ENCODE peak calls at places on chromosomes 1 and 21, in ten cellular contexts. K, S, M, C, R, P, H, G, L and N are unnamed samples.

GRCh38 chr1:22437573-22437972 is 14.1 kb upstream of the ZBTB40 start:
- DNase-seq in K (no peak), S (no peak), M (no peak), C (no peak), R (no peak), P (no peak), H (no peak), G (no peak), L (no peak), N (no peak)

GRCh38 chr1:1199961-1200875 is 6.2 kb downstream of the TNFRSF18 start:
- DNase-seq in K (no peak), S (peak; percentile 37), M (no peak), C (no peak), R (peak; percentile 7), P (no peak), H (peak; percentile 8), G (no peak), L (no peak), N (no peak)

GRCh38 chr1:47442844-47443529 is 5.1 kb downstream of the FOXD2 start:
- DNase-seq in K (no peak), S (no peak), M (no peak), C (no peak), R (no peak), P (no peak), H (no peak), G (no peak), L (no peak), N (no peak)

GRCh38 chr1:107525961-107526360 is 385.1 kb downstream of the NTNG1 start:
- DNase-seq in K (no peak), S (no peak), M (no peak), C (no peak), R (no peak), P (no peak), H (no peak), G (no peak), L (no peak), N (no peak)

GRCh38 chr1:28895896-28896608 is 18.3 kb upstream of the EPB41 start:
- DNase-seq in K (no peak), S (no peak), M (no peak), C (no peak), R (no peak), P (no peak), H (no peak), G (no peak), L (no peak), N (no peak)

GRCh38 chr1:221765527-221765926 is 23.6 kb upstream of the DUSP10 start:
- DNase-seq in K (no peak), S (no peak), M (no peak), C (no peak), R (no peak), P (no peak), H (no peak), G (no peak), L (no peak), N (no peak)

GRCh38 chr21:44013380-44014088 is 1.4 kb downstream of the TRAPPC10 start:
- DNase-seq in K (no peak), S (no peak), M (no peak), C (no peak), R (no peak), P (no peak), H (peak; percentile 47), G (peak; percentile 41), L (no peak), N (peak; percentile 33)

GRCh38 chr1:240608707-240609106 is 3.2 kb downstream of the GREM2 start:
- DNase-seq in K (peak; percentile 48), S (no peak), M (no peak), C (no peak), R (no peak), P (no peak), H (no peak), G (no peak), L (no peak), N (no peak)

DNA sequence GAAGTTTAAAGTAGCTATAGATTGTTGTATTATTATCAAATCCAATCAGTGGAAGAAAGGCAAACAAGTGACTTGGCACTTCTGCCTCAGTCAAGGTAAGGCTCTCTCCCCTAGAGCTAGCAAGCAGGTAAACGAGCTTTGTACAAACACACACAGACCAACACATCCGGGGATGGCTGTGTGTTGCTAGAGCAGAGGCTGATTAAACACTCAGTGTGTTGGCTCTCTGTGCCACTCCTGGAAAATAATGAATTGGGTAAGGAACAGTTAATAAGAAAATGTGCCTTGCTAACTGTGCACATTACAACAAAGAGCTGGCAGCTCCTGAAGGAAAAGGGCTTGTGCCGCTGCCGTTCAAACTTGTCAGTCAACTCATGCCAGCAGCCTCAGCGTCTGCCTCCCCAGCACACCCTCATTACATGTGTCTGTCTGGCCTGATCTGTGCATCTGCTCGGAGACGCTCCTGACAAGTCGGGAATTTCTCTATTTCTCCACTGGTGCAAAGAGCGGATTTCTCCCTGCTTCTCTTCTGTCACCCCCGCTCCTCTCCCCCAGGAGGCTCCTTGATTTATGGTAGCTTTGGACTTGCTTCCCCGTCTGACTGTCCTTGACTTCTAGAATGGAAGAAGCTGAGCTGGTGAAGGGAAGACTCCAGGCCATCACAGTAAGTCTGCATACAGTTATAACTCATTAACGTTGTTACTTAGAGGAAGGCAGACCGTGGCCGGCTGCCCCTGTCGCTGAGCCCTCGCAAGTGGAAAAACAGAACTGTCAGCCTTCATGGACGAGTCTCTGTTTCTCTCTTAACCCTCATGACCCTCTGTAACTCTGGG is at the start of gene PALMD:
- DNase-seq in K (peak; percentile 47), S (peak; percentile 72), M (no peak), C (peak; percentile 36), R (peak; percentile 48), P (peak; percentile 62), H (no peak), G (peak; percentile 17), L (peak; percentile 17), N (no peak)
- H3K4me3 ChIP-seq in K (no peak within 1 kb of the TSS), S (peak within 1 kb of the TSS; percentile 58), M (no peak within 1 kb of the TSS), C (peak within 1 kb of the TSS; percentile 57), R (peak within 1 kb of the TSS; percentile 75), P (peak within 1 kb of the TSS; percentile 49), H (no peak within 1 kb of the TSS), G (peak within 1 kb of the TSS; percentile 22), L (peak within 1 kb of the TSS; percentile 27), N (no peak within 1 kb of the TSS)

GRCh38 chr1:10171105-10171767 is 39.1 kb upstream of the KIF1B start:
- DNase-seq in K (no peak), S (no peak), M (no peak), C (no peak), R (no peak), P (no peak), H (no peak), G (no peak), L (no peak), N (no peak)

GRCh38 chr1:10170362-10170665 is 40.1 kb upstream of the KIF1B start:
- DNase-seq in K (no peak), S (no peak), M (no peak), C (no peak), R (no peak), P (no peak), H (no peak), G (no peak), L (peak; percentile 10), N (no peak)

GRCh38 chr1:10173582-10173981 is 36.8 kb upstream of the KIF1B start:
- DNase-seq in K (no peak), S (no peak), M (no peak), C (no peak), R (no peak), P (no peak), H (no peak), G (no peak), L (no peak), N (no peak)

GRCh38 chr1:10168912-10169514 is 41.4 kb upstream of the KIF1B start:
- DNase-seq in K (no peak), S (no peak), M (no peak), C (no peak), R (no peak), P (no peak), H (no peak), G (no peak), L (no peak), N (no peak)

DNA sequence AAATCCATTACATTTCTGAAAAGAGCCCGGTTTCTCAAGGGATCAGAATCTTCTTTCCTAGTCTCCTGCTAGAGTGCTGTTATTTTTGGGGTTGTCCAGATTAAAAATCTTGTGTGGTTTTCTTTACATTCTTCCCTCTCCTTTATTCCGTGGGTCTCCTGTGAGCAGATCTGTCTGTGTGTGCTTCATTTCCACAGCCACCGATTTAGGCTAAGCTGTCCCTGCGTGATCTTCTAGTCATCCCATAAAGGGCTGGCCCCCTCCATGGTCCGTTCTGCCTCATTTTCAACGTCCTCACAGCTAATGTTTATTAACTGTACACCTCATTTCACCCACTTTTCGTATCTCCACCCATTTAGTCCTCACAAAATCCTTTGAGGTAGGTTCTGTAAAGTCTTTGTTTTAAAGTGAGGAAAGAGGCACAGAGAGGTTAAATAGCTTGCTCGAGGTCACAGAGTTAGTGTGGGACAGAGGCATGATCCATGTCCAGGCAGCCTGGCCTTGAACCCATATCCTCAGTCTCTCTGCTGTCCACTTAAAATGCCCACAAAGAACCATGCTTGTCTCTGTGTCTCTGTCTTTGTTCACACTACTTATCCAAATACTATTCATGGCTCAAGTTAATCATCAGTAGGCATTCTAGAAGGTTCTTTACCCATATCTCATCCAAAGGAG is 38.2 kb upstream of the KIF1B start:
- DNase-seq in K (no peak), S (no peak), M (no peak), C (no peak), R (no peak), P (no peak), H (no peak), G (no peak), L (no peak), N (no peak)
- H3K4me1 ChIP-seq in K (peaks cover 6% of the 10 kb centered on the region), S (no peaks in the 10 kb centered on the region), M (no peaks in the 10 kb centered on the region), C (no peaks in the 10 kb centered on the region), R (no peaks in the 10 kb centered on the region), P (no peaks in the 10 kb centered on the region), H (peaks cover 7% of the 10 kb centered on the region), G (no peaks in the 10 kb centered on the region), L (no peaks in the 10 kb centered on the region), N (no peaks in the 10 kb centered on the region)

GRCh38 chr21:34268493-34268892 is 95.3 kb upstream of the KCNE2 start:
- DNase-seq in K (no peak), S (no peak), M (no peak), C (no peak), R (no peak), P (no peak), H (no peak), G (no peak), L (no peak), N (no peak)

GRCh38 chr21:34270406-34270805 is 93.4 kb upstream of the KCNE2 start:
- DNase-seq in K (no peak), S (no peak), M (no peak), C (no peak), R (no peak), P (no peak), H (no peak), G (no peak), L (no peak), N (no peak)

GRCh38 chr21:34274001-34274400 is 89.8 kb upstream of the KCNE2 start:
- DNase-seq in K (no peak), S (no peak), M (no peak), C (no peak), R (no peak), P (no peak), H (no peak), G (no peak), L (peak; percentile 38), N (no peak)

GRCh38 chr21:34272321-34272720 is 91.5 kb upstream of the KCNE2 start:
- DNase-seq in K (no peak), S (no peak), M (no peak), C (no peak), R (no peak), P (no peak), H (no peak), G (no peak), L (no peak), N (peak; percentile 100)

DNA sequence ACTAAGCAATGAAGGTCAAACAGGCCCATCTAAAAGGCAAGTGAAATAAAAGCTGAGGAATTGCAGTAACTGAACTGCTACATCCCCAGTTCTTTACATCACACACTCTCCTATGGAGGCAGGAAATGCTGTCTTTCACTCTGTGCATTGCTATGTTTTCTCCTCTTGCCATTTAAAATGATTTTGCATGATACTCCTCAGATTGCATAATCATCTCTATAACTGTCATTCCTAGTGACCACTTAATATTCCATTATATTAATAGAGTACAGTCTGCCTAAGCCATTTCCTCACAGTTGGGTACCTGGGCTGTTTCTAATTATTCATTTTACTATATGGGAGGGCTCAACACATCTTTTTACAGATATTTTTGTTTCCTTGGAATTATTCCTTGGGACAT is 92.4 kb upstream of the KCNE2 start:
- DNase-seq in K (no peak), S (no peak), M (no peak), C (no peak), R (no peak), P (no peak), H (no peak), G (no peak), L (no peak), N (peak; percentile 17)
- H3K27me3 ChIP-seq in K (no peaks in the 10 kb centered on the region), S (no peaks in the 10 kb centered on the region), M (no peaks in the 10 kb centered on the region), C (peaks cover 65% of the 10 kb centered on the region), R (no peaks in the 10 kb centered on the region), P (no peaks in the 10 kb centered on the region), H (no peaks in the 10 kb centered on the region), G (no peaks in the 10 kb centered on the region), L (no peaks in the 10 kb centered on the region), N (no peaks in the 10 kb centered on the region)

DNA sequence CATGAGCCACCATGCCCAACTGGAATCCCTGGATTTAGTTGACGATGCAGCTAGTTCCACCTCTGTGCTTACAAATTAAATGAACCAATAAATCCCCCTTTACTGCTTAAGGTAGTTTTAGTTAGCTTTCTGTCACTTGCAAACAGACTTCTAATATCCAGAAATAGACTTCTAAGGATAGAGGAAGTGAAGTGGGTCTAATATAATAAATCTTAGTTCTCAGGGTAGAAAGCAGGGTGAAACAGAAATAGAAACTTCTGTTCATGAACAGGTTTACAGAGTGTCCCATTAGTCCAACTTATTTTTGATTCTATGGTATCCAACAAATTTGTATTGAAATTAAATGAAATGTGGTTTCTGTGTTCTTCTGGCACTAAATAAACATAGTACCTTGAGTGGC is 20.1 kb downstream of the BCAS2 start:
- DNase-seq in K (no peak), S (no peak), M (no peak), C (no peak), R (no peak), P (no peak), H (no peak), G (no peak), L (no peak), N (no peak)
- H3K4me3 ChIP-seq in K (no peak overlapping the region), S (no peak overlapping the region), M (no peak overlapping the region), C (no peak overlapping the region), R (no peak overlapping the region), P (no peak overlapping the region), H (no peak overlapping the region), G (no peak overlapping the region), L (no peak overlapping the region), N (no peak overlapping the region)